ENCODE peak calls at places on chromosomes 12 and 14, in six cellular contexts. P is mammary epithelial cell, B is breast epithelium, D is transverse colon, S is IMR-90, W is suprapubic skin. K is an unnamed sample.

GRCh38 chr14:49497725-49498348 is 88.3 kb downstream of the RPS29 start:
- DNase-seq in W (no peak), P (peak; percentile 64), D (no peak), B (no peak), S (peak; percentile 74), K (no peak)

GRCh38 chr14:54667026-54667744 is 100.3 kb downstream of the SAMD4A start:
- DNase-seq in S (no peak), D (no peak), P (no peak), W (no peak), B (no peak), K (no peak)

GRCh38 chr14:104685216-104685997 is 4.0 kb upstream of the INF2 start:
- DNase-seq in P (no peak), W (no peak), D (no peak), B (no peak), S (no peak), K (no peak)

GRCh38 chr14:55117816-55118441 is 11.1 kb upstream of the LGALS3 start:
- DNase-seq in P (peak; percentile 69), W (peak; percentile 73), D (no peak), B (no peak), S (no peak), K (no peak)

GRCh38 chr14:24283796-24284460 is 12.5 kb upstream of the RABGGTA start:
- DNase-seq in P (peak; percentile 79), D (no peak), S (no peak), W (no peak), B (no peak), K (no peak)

GRCh38 chr12:45381351-45381750 is 165.5 kb downstream of the ANO6 start:
- DNase-seq in P (peak; percentile 17), W (no peak), B (no peak), D (no peak), S (peak; percentile 17), K (no peak)

GRCh38 chr12:39605996-39606395 is 13.6 kb downstream of the ABCD2 start:
- DNase-seq in B (no peak), D (no peak), W (no peak), S (no peak), P (peak; percentile 62), K (no peak)

GRCh38 chr12:76236640-76237039 is 111.6 kb downstream of the BBS10 start:
- DNase-seq in B (no peak), P (peak; percentile 95), D (no peak), W (no peak), S (peak; percentile 54), K (no peak)

GRCh38 chr14:34604990-34605389 is 25.0 kb downstream of the SNX6 start:
- DNase-seq in B (no peak), W (no peak), S (peak; percentile 51), P (no peak), D (no peak), K (no peak)

GRCh38 chr12:56682323-56682722 is 5.8 kb downstream of the PTGES3 start:
- DNase-seq in P (no peak), S (no peak), W (no peak), B (no peak), D (no peak), K (no peak)
- H3K4me1 ChIP-seq in P (peaks cover 4% of the 10 kb centered on the region), S (peaks cover 2% of the 10 kb centered on the region), W (peaks cover 52% of the 10 kb centered on the region), B (peaks cover 4% of the 10 kb centered on the region), D (peaks cover 18% of the 10 kb centered on the region), K (peaks cover 36% of the 10 kb centered on the region)

DNA sequence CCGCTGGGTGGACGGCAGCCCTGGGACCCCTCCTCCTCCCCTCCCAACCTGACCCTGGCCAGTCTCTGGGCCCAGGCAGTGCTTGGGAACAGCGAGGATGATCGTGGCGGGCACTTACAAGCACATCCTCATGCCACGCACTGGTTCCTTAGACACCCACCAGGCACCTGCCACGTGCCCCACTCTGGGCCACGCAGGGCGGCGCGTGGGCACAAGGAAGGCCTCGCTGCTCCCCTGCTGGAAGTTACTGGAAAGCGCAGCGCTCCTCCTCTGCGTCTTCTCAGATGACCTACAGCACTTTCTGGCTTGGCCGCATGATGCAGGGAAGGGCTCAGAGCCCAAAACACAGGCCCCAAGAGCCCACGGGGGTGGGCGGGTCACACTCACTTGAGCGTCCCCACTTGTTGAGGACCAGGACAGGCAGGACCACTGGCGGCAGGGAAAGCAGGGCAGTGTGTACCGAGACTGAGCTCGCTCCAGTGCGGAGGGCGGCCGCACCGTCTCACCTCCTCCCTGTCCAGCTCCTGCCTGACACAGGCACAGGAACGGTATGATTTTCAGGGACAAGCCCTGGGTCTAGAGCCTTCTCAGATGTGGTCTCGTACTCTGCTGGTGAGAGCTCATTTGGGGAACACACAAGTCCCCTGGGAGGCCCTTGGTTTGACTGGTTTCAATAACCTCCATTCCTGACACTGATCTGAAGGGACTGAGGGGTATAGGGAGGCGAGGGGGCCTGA is 128.3 kb upstream of the EVL start:
- DNase-seq in W (no peak), D (no peak), S (no peak), B (no peak), P (no peak), K (no peak)
- TF ChIP-seq CTCF in W (no peak), D (no peak), S (no peak), B (no peak), P (no peak), K (no peak)

GRCh38 chr14:22726012-22726411 is 40.5 kb upstream of the OXA1L start:
- DNase-seq in S (no peak), P (no peak), D (no peak), B (no peak), W (no peak), K (no peak)

GRCh38 chr14:22723814-22724213 is 42.7 kb upstream of the OXA1L start:
- DNase-seq in P (no peak), B (no peak), S (no peak), D (no peak), W (no peak), K (no peak)

GRCh38 chr14:22715890-22716289 is 50.6 kb upstream of the OXA1L start:
- DNase-seq in W (no peak), P (no peak), B (no peak), D (no peak), S (no peak), K (no peak)

GRCh38 chr14:22718091-22718490 is 48.4 kb upstream of the OXA1L start:
- DNase-seq in D (no peak), P (no peak), S (no peak), W (no peak), B (no peak), K (no peak)

GRCh38 chr14:22721213-22721612 is 45.3 kb upstream of the OXA1L start:
- DNase-seq in W (no peak), P (no peak), S (no peak), B (no peak), D (no peak), K (no peak)
- H3K36me3 ChIP-seq in W (no peaks in the 10 kb centered on the region), P (no peaks in the 10 kb centered on the region), S (no peaks in the 10 kb centered on the region), B (no peaks in the 10 kb centered on the region), D (no peaks in the 10 kb centered on the region), K (no peaks in the 10 kb centered on the region)

GRCh38 chr14:102830474-102831045 is 53.3 kb downstream of the TRAF3 start:
- DNase-seq in W (no peak), S (no peak), P (no peak), B (no peak), D (no peak), K (no peak)
- H3K4me1 ChIP-seq in W (no peaks in the 10 kb centered on the region), S (peaks cover 21% of the 10 kb centered on the region), P (peaks cover 14% of the 10 kb centered on the region), B (no peaks in the 10 kb centered on the region), D (no peaks in the 10 kb centered on the region), K (no peaks in the 10 kb centered on the region)

GRCh38 chr14:78897443-78897842 is 727.3 kb downstream of the NRXN3 start:
- DNase-seq in S (no peak), P (no peak), D (no peak), W (no peak), B (no peak), K (no peak)

GRCh38 chr14:78904094-78904493 is 733.9 kb downstream of the NRXN3 start:
- DNase-seq in W (no peak), P (no peak), B (no peak), D (no peak), S (no peak), K (no peak)

DNA sequence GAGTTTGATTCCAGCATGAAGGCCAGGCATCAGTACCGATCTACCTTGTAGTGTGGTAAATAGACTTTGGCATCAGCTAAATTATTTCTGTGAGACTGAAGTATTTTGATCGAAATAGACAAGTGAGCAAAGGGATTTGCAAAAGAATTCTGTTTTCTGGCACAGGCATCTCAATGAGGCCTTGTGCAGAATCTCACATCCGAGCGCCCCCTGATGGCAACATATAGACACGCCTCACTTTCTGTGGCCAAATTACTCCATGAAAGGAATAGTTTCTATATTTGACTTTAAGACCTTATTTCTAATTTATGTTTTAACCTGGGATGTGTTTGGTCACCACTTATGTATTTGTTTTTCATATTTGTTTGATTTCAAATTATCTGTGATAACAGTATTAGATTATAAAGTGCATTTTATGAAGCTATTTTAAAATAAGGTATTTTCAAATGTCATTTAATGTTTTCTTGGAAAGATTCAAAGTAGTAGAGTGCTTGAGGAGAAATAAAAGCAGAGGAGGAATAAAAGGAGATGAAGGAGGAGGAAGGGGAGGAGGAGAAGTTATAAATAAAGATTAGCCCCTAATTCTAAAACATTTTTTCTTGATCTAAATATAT is 731.9 kb downstream of the NRXN3 start:
- DNase-seq in W (no peak), B (no peak), P (peak; percentile 11), S (peak; percentile 54), D (peak; percentile 15), K (no peak)
- TF ChIP-seq CTCF in W (peak; percentile 12), B (no peak), P (peak; percentile 63), S (peak; percentile 65), D (no peak), K (peak; percentile 7)

K was measured in ascending aorta.